ENCODE peak calls at places on chromosomes 13 and 19, in five cellular contexts. M, Y, F, B and U are unnamed samples.

GRCh38 chr13:81395368-81395767 is 1054.4 kb upstream of the SPRY2 start:
- DNase-seq in M (no peak), Y (peak; percentile 79), F (no peak), B (peak; percentile 29), U (no peak)

GRCh38 chr19:9806781-9807180 is 12.1 kb downstream of the FBXL12 start:
- DNase-seq in M (no peak), Y (no peak), F (no peak), B (no peak), U (no peak)

GRCh38 chr19:38046254-38047047 is 139.4 kb downstream of the SIPA1L3 start:
- DNase-seq in M (no peak), Y (no peak), F (no peak), B (no peak), U (no peak)

GRCh38 chr13:48304132-48304876 is 753 bp downstream of the RB1 start:
- DNase-seq in M (peak; percentile 6), Y (no peak), F (no peak), B (no peak), U (no peak)

GRCh38 chr13:113862766-113863510 is 938 bp downstream of the GAS6 start:
- DNase-seq in M (peak; percentile 32), Y (peak; percentile 78), F (no peak), B (peak; percentile 51), U (no peak)

GRCh38 chr19:10919352-10920287 is 8.8 kb downstream of the YIPF2 start:
- DNase-seq in M (no peak), Y (no peak), F (no peak), B (peak; percentile 21), U (no peak)

GRCh38 chr19:8335343-8336071 is 7.6 kb downstream of the KANK3 start:
- DNase-seq in M (peak; percentile 38), Y (peak; percentile 76), F (no peak), B (peak; percentile 47), U (no peak)

GRCh38 chr19:32673573-32673972 is 1.4 kb downstream of the ANKRD27 start:
- DNase-seq in M (no peak), Y (no peak), F (no peak), B (no peak), U (no peak)

GRCh38 chr19:17159466-17160393 is 55.4 kb upstream of the USE1 start:
- DNase-seq in M (no peak), Y (peak; percentile 92), F (no peak), B (no peak), U (no peak)

GRCh38 chr13:41554626-41555386 is 97.5 kb downstream of the RGCC start:
- DNase-seq in M (no peak), Y (no peak), F (no peak), B (no peak), U (no peak)

GRCh38 chr13:112442483-112443090 is 66.4 kb downstream of the SPACA7 start:
- DNase-seq in M (no peak), Y (peak; percentile 24), F (no peak), B (no peak), U (no peak)

GRCh38 chr13:23898101-23898500 is 799 bp upstream of the C1QTNF9B start:
- DNase-seq in M (no peak), Y (no peak), F (no peak), B (no peak), U (no peak)

GRCh38 chr13:79237981-79238380 is 168.1 kb downstream of the RBM26 start:
- DNase-seq in M (no peak), Y (no peak), F (no peak), B (no peak), U (no peak)

GRCh38 chr13:56735537-56735942 is 405.2 kb upstream of the PRR20A start:
- DNase-seq in M (no peak), Y (peak; percentile 87), F (no peak), B (no peak), U (no peak)

GRCh38 chr13:106917024-106917491 is 349.1 kb upstream of the ARGLU1 start:
- DNase-seq in M (no peak), Y (peak; percentile 46), F (no peak), B (no peak), U (no peak)

GRCh38 chr13:84951128-84951527 is 848.1 kb downstream of the SLITRK6 start:
- DNase-seq in M (no peak), Y (no peak), F (no peak), B (no peak), U (no peak)

GRCh38 chr19:14006085-14006765 is at the start of gene RFX1:
- DNase-seq in M (peak; percentile 80), Y (peak; percentile 99), F (peak; percentile 100), B (peak; percentile 79), U (peak; percentile 93)

GRCh38 chr13:66139250-66139649 is 1090.9 kb downstream of the PCDH9 start:
- DNase-seq in M (no peak), Y (no peak), F (no peak), B (no peak), U (no peak)

GRCh38 chr19:33098023-33098652 is 17.2 kb downstream of the GPATCH1 start:
- DNase-seq in M (no peak), Y (no peak), F (no peak), B (no peak), U (peak; percentile 95)

GRCh38 chr13:24668955-24669354 is 11.3 kb upstream of the ATP12A start:
- DNase-seq in M (no peak), Y (no peak), F (no peak), B (no peak), U (no peak)

GRCh38 chr13:41065098-41065497 is 3.8 kb downstream of the WBP4 start:
- DNase-seq in M (no peak), Y (no peak), F (no peak), B (no peak), U (no peak)

GRCh38 chr13:84844473-84844872 is 954.7 kb downstream of the SLITRK6 start:
- DNase-seq in M (peak; percentile 0), Y (peak; percentile 53), F (peak; percentile 4), B (no peak), U (no peak)

GRCh38 chr13:70579941-70580340 is 471.7 kb upstream of the KLHL1 start:
- DNase-seq in M (no peak), Y (no peak), F (no peak), B (no peak), U (no peak)

GRCh38 chr19:43525836-43526771 is 897 bp downstream of the ETHE1 start:
- DNase-seq in M (no peak), Y (peak; percentile 39), F (no peak), B (peak; percentile 18), U (no peak)

GRCh38 chr13:94858856-94859811 is 146.8 kb upstream of the SOX21 start:
- DNase-seq in M (no peak), Y (peak; percentile 13), F (no peak), B (no peak), U (no peak)

GRCh38 chr13:57629391-57629804 is 2.1 kb upstream of the PCDH17 start:
- DNase-seq in M (no peak), Y (peak; percentile 11), F (no peak), B (no peak), U (no peak)

GRCh38 chr19:16205205-16206045 is 7.7 kb downstream of the AP1M1 start:
- DNase-seq in M (no peak), Y (no peak), F (no peak), B (no peak), U (no peak)

DNA sequence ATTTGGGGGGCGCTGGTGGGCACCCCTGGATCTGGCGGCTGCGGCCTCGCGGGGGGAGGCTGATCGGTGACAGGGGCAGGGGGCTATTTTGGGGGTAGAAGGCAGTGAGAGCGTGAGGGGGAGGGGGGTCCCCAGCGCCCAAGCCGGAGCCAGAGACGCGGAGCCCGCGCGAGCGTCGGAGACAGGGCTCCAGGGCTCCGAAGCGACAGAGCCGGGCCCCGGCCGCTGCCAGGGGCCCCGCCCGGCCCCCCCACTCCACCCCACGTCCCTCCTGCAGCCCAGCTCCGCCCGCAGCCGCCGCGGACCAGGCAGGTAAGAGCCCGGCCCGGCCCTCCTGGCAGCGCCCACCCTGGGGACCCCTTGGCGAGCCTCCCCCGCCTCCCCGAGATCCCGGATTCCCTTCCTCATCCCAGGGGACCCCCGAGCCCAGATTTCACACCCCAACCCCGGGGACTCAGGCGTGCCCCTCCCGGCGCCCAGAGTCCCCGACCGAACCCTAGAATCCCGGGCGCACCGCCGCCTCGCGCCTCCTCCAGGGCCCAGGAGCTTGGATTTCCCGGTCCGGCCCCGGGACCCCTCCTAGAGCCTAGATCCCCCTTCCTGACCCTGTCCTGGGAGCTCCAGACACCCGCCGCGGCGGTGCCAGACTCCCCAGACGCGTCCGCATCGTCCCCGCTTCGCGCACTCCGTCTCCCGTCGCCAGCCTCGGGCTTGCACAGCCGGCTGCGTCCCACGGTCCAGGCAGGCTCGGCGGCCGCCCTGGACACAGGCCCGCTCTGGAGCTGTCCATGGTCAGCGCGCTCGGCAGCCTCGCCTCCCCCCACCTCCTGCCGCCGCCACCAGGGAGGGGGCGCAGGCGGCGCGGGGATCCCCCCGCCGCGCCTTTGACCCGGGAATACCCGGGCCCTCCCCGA is at the start of gene PPFIA3:
- DNase-seq in M (no peak), Y (peak; percentile 73), F (no peak), B (peak; percentile 53), U (no peak)
- H3K27ac ChIP-seq in M (peak within 1 kb of the TSS; percentile 95), Y (no peak within 1 kb of the TSS), F (peak within 1 kb of the TSS; percentile 97), B (peak within 1 kb of the TSS; percentile 98), U (peak within 1 kb of the TSS; percentile 83)

DNA sequence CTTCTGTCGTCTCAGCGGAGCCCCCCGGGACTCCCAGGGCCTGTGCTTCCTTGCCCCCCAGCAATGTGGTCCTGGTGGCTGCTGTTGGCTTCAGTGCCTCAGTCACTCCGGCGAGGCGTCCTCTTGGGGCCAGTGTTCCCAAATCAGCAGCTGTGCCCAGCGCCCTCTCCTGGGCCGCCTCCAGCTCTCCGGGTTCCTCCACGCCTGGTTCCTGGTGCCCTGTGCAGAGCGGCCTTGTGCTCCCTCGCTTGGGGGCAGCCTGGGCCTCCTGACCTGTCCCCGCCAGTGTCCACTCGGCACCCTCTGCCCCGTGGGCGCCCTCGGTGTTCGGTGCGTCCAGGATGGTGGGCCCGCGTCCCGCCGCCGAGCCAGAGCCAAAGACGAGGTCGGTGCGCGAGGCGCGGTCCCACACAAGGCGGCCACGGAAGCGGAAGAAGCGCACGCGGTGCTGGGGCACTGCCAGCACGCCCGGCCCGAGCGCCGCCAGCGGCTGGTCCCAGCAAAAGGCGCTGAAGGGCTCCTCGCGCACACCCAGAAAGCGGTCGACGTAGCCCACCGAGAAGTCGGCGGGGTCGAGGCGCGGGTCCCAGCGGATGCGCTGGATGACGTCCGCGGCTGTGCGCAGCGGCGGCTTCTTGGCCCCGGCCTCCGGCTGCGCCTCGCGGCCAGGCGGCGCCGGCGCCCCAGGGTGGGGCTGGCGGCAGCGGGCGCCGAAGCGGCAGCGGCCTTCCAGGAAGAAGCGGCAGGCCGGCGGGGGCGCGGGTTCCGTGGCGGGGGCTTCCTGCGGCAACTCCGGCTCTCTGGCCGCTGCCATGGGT is 656 bp downstream of the LENG9 start:
- DNase-seq in M (no peak), Y (peak; percentile 81), F (no peak), B (peak; percentile 42), U (no peak)
- TF ChIP-seq CTCF in M (peak; percentile 39), Y (peak; percentile 65), F (peak; percentile 41), B (no peak), U (no peak)

GRCh38 chr13:100208596-100208995 is 119.7 kb downstream of the PCCA start:
- DNase-seq in M (no peak), Y (no peak), F (no peak), B (no peak), U (no peak)

GRCh38 chr13:100208002-100208401 is 119.1 kb downstream of the PCCA start:
- DNase-seq in M (no peak), Y (no peak), F (no peak), B (no peak), U (no peak)

GRCh38 chr13:100203696-100204367 is 114.9 kb downstream of the PCCA start:
- DNase-seq in M (no peak), Y (no peak), F (no peak), B (no peak), U (no peak)
- TF ChIP-seq REST in M (no peak), Y (no peak), F (no peak), B (no peak), U (no peak)

DNA sequence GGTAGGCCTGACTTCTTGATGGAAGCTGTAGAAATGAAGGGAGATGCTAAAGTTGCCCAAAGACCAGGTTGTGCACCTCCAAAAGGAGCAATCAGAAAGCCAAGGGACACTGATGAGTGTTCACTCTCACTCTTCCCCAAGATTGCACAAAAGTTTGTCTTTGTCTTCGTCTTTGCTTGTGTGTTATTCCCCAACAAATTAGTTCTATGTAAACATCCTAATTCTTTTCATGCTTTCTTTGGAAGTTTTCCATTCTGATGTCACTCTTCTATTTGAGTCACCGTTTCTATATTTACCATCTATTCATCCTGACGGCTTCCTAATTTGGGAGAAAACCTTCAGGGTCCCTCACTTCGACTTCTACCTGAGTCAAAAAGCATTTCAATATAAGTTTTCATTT is 3.7 kb upstream of the TMEM272 start:
- DNase-seq in M (no peak), Y (no peak), F (no peak), B (no peak), U (no peak)
- H3K27ac ChIP-seq in M (no peak overlapping the region), Y (no peak overlapping the region), F (no peak overlapping the region), B (no peak overlapping the region), U (no peak overlapping the region)